ENCODE peak calls at places on chromosomes 13 and 19, in six cellular contexts. One of them, this sample, is unnamed.

GRCh38 chr19:5397804-5398692 is 57.2 kb upstream of the ZNRF4 start:
- DNase-seq in testis: no peak
- DNase-seq in gastrocnemius medialis: no peak
- DNase-seq in lung: no peak
- DNase-seq in right lobe of liver: no peak
- DNase-seq in thoracic aorta: no peak
- DNase-seq in this sample: peak; percentile 34

GRCh38 chr19:55080121-55080914 is 4.6 kb downstream of the EPS8L1 start:
- DNase-seq in testis: peak; percentile 73
- DNase-seq in lung: peak; percentile 86
- DNase-seq in right lobe of liver: peak; percentile 51
- DNase-seq in thoracic aorta: no peak
- DNase-seq in gastrocnemius medialis: no peak
- DNase-seq in this sample: peak; percentile 90

GRCh38 chr13:38641164-38641948 is 45.5 kb upstream of the FREM2 start:
- DNase-seq in lung: no peak
- DNase-seq in thoracic aorta: no peak
- DNase-seq in gastrocnemius medialis: no peak
- DNase-seq in right lobe of liver: no peak
- DNase-seq in testis: no peak
- DNase-seq in this sample: no peak

GRCh38 chr13:52950436-52950960 is 78.1 kb upstream of the OLFM4 start:
- DNase-seq in thoracic aorta: no peak
- DNase-seq in right lobe of liver: no peak
- DNase-seq in testis: no peak
- DNase-seq in gastrocnemius medialis: no peak
- DNase-seq in lung: no peak
- DNase-seq in this sample: no peak

GRCh38 chr19:7868326-7868670 is 5.9 kb downstream of the PRR36 start:
- DNase-seq in gastrocnemius medialis: no peak
- DNase-seq in lung: no peak
- DNase-seq in testis: no peak
- DNase-seq in thoracic aorta: no peak
- DNase-seq in right lobe of liver: no peak
- DNase-seq in this sample: peak; percentile 69

GRCh38 chr13:46015374-46015773 is 37.2 kb downstream of the ZC3H13 start:
- DNase-seq in testis: no peak
- DNase-seq in thoracic aorta: no peak
- DNase-seq in right lobe of liver: no peak
- DNase-seq in gastrocnemius medialis: no peak
- DNase-seq in lung: no peak
- DNase-seq in this sample: no peak

GRCh38 chr13:47087841-47088240 is 191.0 kb upstream of the HTR2A start:
- DNase-seq in gastrocnemius medialis: no peak
- DNase-seq in right lobe of liver: no peak
- DNase-seq in testis: no peak
- DNase-seq in lung: no peak
- DNase-seq in thoracic aorta: no peak
- DNase-seq in this sample: no peak

GRCh38 chr13:55583953-55584593 is 1556.6 kb upstream of the PRR20A start:
- DNase-seq in thoracic aorta: no peak
- DNase-seq in lung: no peak
- DNase-seq in right lobe of liver: no peak
- DNase-seq in gastrocnemius medialis: no peak
- DNase-seq in testis: no peak
- DNase-seq in this sample: no peak

GRCh38 chr13:95201814-95202521 is 99.3 kb downstream of the ABCC4 start:
- DNase-seq in gastrocnemius medialis: no peak
- DNase-seq in thoracic aorta: no peak
- DNase-seq in lung: no peak
- DNase-seq in right lobe of liver: no peak
- DNase-seq in testis: no peak
- DNase-seq in this sample: no peak

GRCh38 chr13:100297413-100297812 is 208.5 kb downstream of the PCCA start:
- DNase-seq in gastrocnemius medialis: no peak
- DNase-seq in thoracic aorta: no peak
- DNase-seq in lung: no peak
- DNase-seq in testis: no peak
- DNase-seq in right lobe of liver: no peak
- DNase-seq in this sample: no peak

GRCh38 chr19:29667941-29668340 is 2.7 kb downstream of the PLEKHF1 start:
- DNase-seq in gastrocnemius medialis: peak; percentile 63
- DNase-seq in testis: no peak
- DNase-seq in right lobe of liver: no peak
- DNase-seq in thoracic aorta: no peak
- DNase-seq in lung: no peak
- DNase-seq in this sample: no peak

GRCh38 chr13:65595881-65596280 is 1634.3 kb downstream of the PCDH9 start:
- DNase-seq in thoracic aorta: no peak
- DNase-seq in gastrocnemius medialis: no peak
- DNase-seq in right lobe of liver: no peak
- DNase-seq in lung: no peak
- DNase-seq in testis: no peak
- DNase-seq in this sample: no peak

GRCh38 chr13:109785141-109785891 is 1.1 kb downstream of the IRS2 start:
- DNase-seq in thoracic aorta: no peak
- DNase-seq in lung: peak; percentile 56
- DNase-seq in testis: peak; percentile 55
- DNase-seq in right lobe of liver: peak; percentile 66
- DNase-seq in gastrocnemius medialis: peak; percentile 45
- DNase-seq in this sample: peak; percentile 78

GRCh38 chr19:33195711-33196347 is 1.7 kb downstream of the LRP3 start:
- DNase-seq in right lobe of liver: peak; percentile 49
- DNase-seq in testis: no peak
- DNase-seq in lung: no peak
- DNase-seq in gastrocnemius medialis: no peak
- DNase-seq in thoracic aorta: no peak
- DNase-seq in this sample: no peak

GRCh38 chr13:20721454-20722357 is 18.2 kb downstream of the IL17D start:
- DNase-seq in thoracic aorta: no peak
- DNase-seq in gastrocnemius medialis: peak; percentile 61
- DNase-seq in right lobe of liver: no peak
- DNase-seq in lung: peak; percentile 42
- DNase-seq in testis: peak; percentile 67
- DNase-seq in this sample: no peak

GRCh38 chr13:109868583-109869311 is 82.4 kb upstream of the IRS2 start:
- DNase-seq in testis: no peak
- DNase-seq in gastrocnemius medialis: no peak
- DNase-seq in thoracic aorta: no peak
- DNase-seq in lung: no peak
- DNase-seq in right lobe of liver: no peak
- DNase-seq in this sample: no peak

GRCh38 chr19:56133858-56134654 is 7.0 kb upstream of the ZNF444 start:
- DNase-seq in gastrocnemius medialis: no peak
- DNase-seq in thoracic aorta: no peak
- DNase-seq in right lobe of liver: no peak
- DNase-seq in lung: peak; percentile 70
- DNase-seq in testis: no peak
- DNase-seq in this sample: no peak

GRCh38 chr19:44303976-44304568 is 753 bp downstream of the ZNF235 start:
- DNase-seq in thoracic aorta: no peak
- DNase-seq in lung: no peak
- DNase-seq in gastrocnemius medialis: no peak
- DNase-seq in right lobe of liver: no peak
- DNase-seq in testis: peak; percentile 25
- DNase-seq in this sample: peak; percentile 7

GRCh38 chr13:112065867-112066623 is 904 bp upstream of the SOX1 start:
- DNase-seq in thoracic aorta: no peak
- DNase-seq in lung: no peak
- DNase-seq in right lobe of liver: no peak
- DNase-seq in testis: no peak
- DNase-seq in gastrocnemius medialis: no peak
- DNase-seq in this sample: no peak

GRCh38 chr13:112063807-112064206 is 3.1 kb upstream of the SOX1 start:
- DNase-seq in thoracic aorta: no peak
- DNase-seq in gastrocnemius medialis: no peak
- DNase-seq in testis: no peak
- DNase-seq in right lobe of liver: no peak
- DNase-seq in lung: no peak
- DNase-seq in this sample: no peak

GRCh38 chr13:112066624-112067004 is 335 bp upstream of the SOX1 start:
- DNase-seq in right lobe of liver: no peak
- DNase-seq in gastrocnemius medialis: no peak
- DNase-seq in lung: no peak
- DNase-seq in testis: peak; percentile 84
- DNase-seq in thoracic aorta: no peak
- DNase-seq in this sample: no peak

GRCh38 chr13:112064222-112064621 is 2.7 kb upstream of the SOX1 start:
- DNase-seq in gastrocnemius medialis: no peak
- DNase-seq in lung: no peak
- DNase-seq in right lobe of liver: no peak
- DNase-seq in thoracic aorta: no peak
- DNase-seq in testis: no peak
- DNase-seq in this sample: no peak

GRCh38 chr13:112065521-112065866 is 1.5 kb upstream of the SOX1 start:
- DNase-seq in right lobe of liver: no peak
- DNase-seq in gastrocnemius medialis: no peak
- DNase-seq in thoracic aorta: no peak
- DNase-seq in lung: no peak
- DNase-seq in testis: no peak
- DNase-seq in this sample: no peak
- H3K27me3 ChIP-seq in right lobe of liver: peaks cover 57% of the 10 kb centered on the region
- H3K27me3 ChIP-seq in gastrocnemius medialis: peaks cover 77% of the 10 kb centered on the region
- H3K27me3 ChIP-seq in thoracic aorta: no peaks in the 10 kb centered on the region
- H3K27me3 ChIP-seq in lung: peaks cover 42% of the 10 kb centered on the region
- H3K27me3 ChIP-seq in testis: peaks cover 7% of the 10 kb centered on the region
- H3K27me3 ChIP-seq in this sample: peaks cover 81% of the 10 kb centered on the region

GRCh38 chr19:49690073-49690655 is 752 bp upstream of the CPT1C start:
- DNase-seq in right lobe of liver: no peak
- DNase-seq in thoracic aorta: no peak
- DNase-seq in lung: no peak
- DNase-seq in gastrocnemius medialis: no peak
- DNase-seq in testis: no peak
- DNase-seq in this sample: no peak
- H3K27me3 ChIP-seq in right lobe of liver: no peaks in the 10 kb centered on the region
- H3K27me3 ChIP-seq in thoracic aorta: no peaks in the 10 kb centered on the region
- H3K27me3 ChIP-seq in lung: no peaks in the 10 kb centered on the region
- H3K27me3 ChIP-seq in gastrocnemius medialis: peaks cover 3% of the 10 kb centered on the region
- H3K27me3 ChIP-seq in testis: no peaks in the 10 kb centered on the region
- H3K27me3 ChIP-seq in this sample: no peaks in the 10 kb centered on the region

GRCh38 chr13:78601886-78602560 is 1.3 kb downstream of the POU4F1 start:
- DNase-seq in gastrocnemius medialis: no peak
- DNase-seq in right lobe of liver: no peak
- DNase-seq in thoracic aorta: no peak
- DNase-seq in testis: no peak
- DNase-seq in lung: no peak
- DNase-seq in this sample: peak; percentile 19

GRCh38 chr13:78598933-78599332 is 4.4 kb downstream of the POU4F1 start:
- DNase-seq in gastrocnemius medialis: no peak
- DNase-seq in thoracic aorta: no peak
- DNase-seq in testis: no peak
- DNase-seq in right lobe of liver: no peak
- DNase-seq in lung: no peak
- DNase-seq in this sample: no peak

GRCh38 chr13:78601124-78601885 is 2.0 kb downstream of the POU4F1 start:
- DNase-seq in right lobe of liver: no peak
- DNase-seq in gastrocnemius medialis: no peak
- DNase-seq in lung: no peak
- DNase-seq in testis: peak; percentile 36
- DNase-seq in thoracic aorta: no peak
- DNase-seq in this sample: peak; percentile 32

GRCh38 chr13:78599911-78600310 is 3.4 kb downstream of the POU4F1 start:
- DNase-seq in testis: no peak
- DNase-seq in right lobe of liver: no peak
- DNase-seq in lung: no peak
- DNase-seq in thoracic aorta: no peak
- DNase-seq in gastrocnemius medialis: no peak
- DNase-seq in this sample: no peak

GRCh38 chr13:78600317-78600899 is 2.9 kb downstream of the POU4F1 start:
- DNase-seq in gastrocnemius medialis: no peak
- DNase-seq in lung: no peak
- DNase-seq in right lobe of liver: no peak
- DNase-seq in thoracic aorta: no peak
- DNase-seq in testis: no peak
- DNase-seq in this sample: no peak
- H3K27me3 ChIP-seq in gastrocnemius medialis: peaks cover 91% of the 10 kb centered on the region
- H3K27me3 ChIP-seq in lung: peaks cover 24% of the 10 kb centered on the region
- H3K27me3 ChIP-seq in right lobe of liver: peaks cover 79% of the 10 kb centered on the region
- H3K27me3 ChIP-seq in thoracic aorta: peaks cover 52% of the 10 kb centered on the region
- H3K27me3 ChIP-seq in testis: peaks cover 8% of the 10 kb centered on the region
- H3K27me3 ChIP-seq in this sample: no peaks in the 10 kb centered on the region

GRCh38 chr19:35853038-35853756 is 893 bp upstream of the NPHS1 start:
- DNase-seq in thoracic aorta: no peak
- DNase-seq in lung: no peak
- DNase-seq in testis: no peak
- DNase-seq in gastrocnemius medialis: no peak
- DNase-seq in right lobe of liver: no peak
- DNase-seq in this sample: no peak

GRCh38 chr19:35856546-35857149 is at the start of gene KIRREL2:
- DNase-seq in right lobe of liver: no peak
- DNase-seq in testis: no peak
- DNase-seq in thoracic aorta: no peak
- DNase-seq in gastrocnemius medialis: no peak
- DNase-seq in lung: no peak
- DNase-seq in this sample: peak; percentile 76

GRCh38 chr19:35859414-35859813 is 2.7 kb downstream of the KIRREL2 start:
- DNase-seq in thoracic aorta: no peak
- DNase-seq in gastrocnemius medialis: no peak
- DNase-seq in lung: no peak
- DNase-seq in right lobe of liver: no peak
- DNase-seq in testis: no peak
- DNase-seq in this sample: no peak

GRCh38 chr19:35858311-35858710 is 1.6 kb downstream of the KIRREL2 start:
- DNase-seq in right lobe of liver: no peak
- DNase-seq in gastrocnemius medialis: no peak
- DNase-seq in thoracic aorta: no peak
- DNase-seq in testis: no peak
- DNase-seq in lung: no peak
- DNase-seq in this sample: no peak

GRCh38 chr19:35856001-35856400 is 710 bp upstream of the KIRREL2 start:
- DNase-seq in thoracic aorta: no peak
- DNase-seq in gastrocnemius medialis: no peak
- DNase-seq in lung: no peak
- DNase-seq in testis: no peak
- DNase-seq in right lobe of liver: no peak
- DNase-seq in this sample: peak; percentile 40
- H3K27me3 ChIP-seq in thoracic aorta: peaks cover 10% of the 10 kb centered on the region
- H3K27me3 ChIP-seq in gastrocnemius medialis: peaks cover 55% of the 10 kb centered on the region
- H3K27me3 ChIP-seq in lung: peaks cover 8% of the 10 kb centered on the region
- H3K27me3 ChIP-seq in testis: no peaks in the 10 kb centered on the region
- H3K27me3 ChIP-seq in right lobe of liver: peaks cover 12% of the 10 kb centered on the region
- H3K27me3 ChIP-seq in this sample: no peaks in the 10 kb centered on the region

DNA sequence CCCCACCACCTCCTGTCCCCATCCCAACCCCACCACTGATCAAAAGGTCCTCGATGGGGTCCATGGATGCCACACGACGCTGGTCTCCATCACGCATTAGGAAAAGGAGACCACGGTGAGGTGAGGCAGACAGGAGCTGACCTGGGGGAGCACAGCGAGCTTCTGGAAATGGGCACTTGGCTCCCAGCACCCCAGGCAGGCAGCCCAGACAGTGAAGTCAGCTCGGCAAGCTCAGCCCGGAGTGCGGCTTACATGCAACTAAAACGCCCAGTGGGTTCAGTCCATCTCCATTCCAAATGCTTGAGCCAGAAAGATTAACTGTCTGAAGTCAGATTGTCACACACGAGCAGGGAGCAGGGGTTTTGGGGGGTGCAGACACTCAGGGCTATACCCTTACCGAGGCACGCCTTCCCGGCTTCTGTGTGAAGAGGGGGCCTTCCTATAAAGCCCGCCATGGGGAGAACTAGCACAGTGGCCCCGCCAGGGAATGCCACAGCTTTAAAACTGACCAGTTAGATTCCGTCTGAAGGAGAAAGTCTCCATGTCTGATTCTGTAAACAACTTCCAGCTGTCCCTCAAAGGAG is 79.4 kb downstream of the SPACA7 start:
- DNase-seq in gastrocnemius medialis: no peak
- DNase-seq in right lobe of liver: no peak
- DNase-seq in testis: no peak
- DNase-seq in lung: peak; percentile 20
- DNase-seq in thoracic aorta: no peak
- DNase-seq in this sample: no peak
- H3K27me3 ChIP-seq in gastrocnemius medialis: no peaks in the 10 kb centered on the region
- H3K27me3 ChIP-seq in right lobe of liver: no peaks in the 10 kb centered on the region
- H3K27me3 ChIP-seq in testis: no peaks in the 10 kb centered on the region
- H3K27me3 ChIP-seq in lung: no peaks in the 10 kb centered on the region
- H3K27me3 ChIP-seq in thoracic aorta: no peaks in the 10 kb centered on the region
- H3K27me3 ChIP-seq in this sample: peaks cover 100% of the 10 kb centered on the region